ENCODE peak calls at places on chromosomes 7 and 10, in seven cellular contexts. O is HepG2, T is SK-N-SH, H is HCT116, F is K562, S is H1, U is GM12878. C is an unnamed sample.

GRCh38 chr7:121079425-121080169 is 91.1 kb downstream of the CPED1 start:
- DNase-seq in U (no peak), H (no peak), F (no peak), O (peak; percentile 32), T (no peak), S (no peak), C (no peak)

GRCh38 chr10:22002531-22003110 is 909 bp downstream of the DNAJC1 start:
- DNase-seq in H (no peak), F (no peak), T (no peak), S (no peak), U (no peak), O (peak; percentile 21), C (no peak)

GRCh38 chr7:13414661-13415105 is 574.8 kb downstream of the ETV1 start:
- DNase-seq in T (no peak), H (no peak), O (no peak), S (no peak), U (no peak), F (no peak), C (no peak)

GRCh38 chr7:96794063-96794462 is 84.4 kb upstream of the SEM1 start:
- DNase-seq in H (no peak), F (no peak), U (no peak), T (no peak), S (no peak), O (no peak), C (no peak)

GRCh38 chr10:113736576-113736975 is 14.9 kb upstream of the PLEKHS1 start:
- DNase-seq in F (no peak), T (no peak), O (no peak), S (no peak), H (no peak), U (no peak), C (no peak)

GRCh38 chr10:128526793-128527375 is 400.7 kb upstream of the MKI67 start:
- DNase-seq in F (no peak), T (peak; percentile 80), O (no peak), H (no peak), U (no peak), S (no peak), C (no peak)

GRCh38 chr10:97508342-97508741 is 9.6 kb downstream of the UBTD1 start:
- DNase-seq in S (no peak), H (no peak), F (no peak), T (no peak), O (no peak), U (no peak), C (no peak)

GRCh38 chr10:100697631-100698030 is 47.8 kb upstream of the PAX2 start:
- DNase-seq in U (no peak), S (no peak), F (no peak), H (no peak), T (no peak), O (no peak), C (no peak)

GRCh38 chr10:50554381-50554994 is 69.3 kb downstream of the SGMS1 start:
- DNase-seq in U (no peak), T (no peak), H (no peak), O (no peak), F (peak; percentile 36), S (no peak), C (no peak)

GRCh38 chr7:117645456-117646181 is 165.8 kb downstream of the CFTR start:
- DNase-seq in S (no peak), O (no peak), H (no peak), T (no peak), F (no peak), U (no peak), C (no peak)

GRCh38 chr10:14571866-14572507 is 202.7 kb downstream of the FAM107B start:
- DNase-seq in S (no peak), O (peak; percentile 96), H (no peak), T (no peak), F (no peak), U (no peak), C (no peak)

GRCh38 chr7:106480616-106481031 is 180.3 kb downstream of the CCDC71L start:
- DNase-seq in F (no peak), S (no peak), H (no peak), U (no peak), T (no peak), O (no peak), C (no peak)

GRCh38 chr7:43906327-43907010 is at the start of gene URGCP:
- DNase-seq in U (no peak), O (no peak), T (peak; percentile 96), F (peak; percentile 81), H (no peak), S (peak; percentile 71), C (no peak)

GRCh38 chr7:81714306-81714705 is 55.5 kb downstream of the HGF start:
- DNase-seq in F (no peak), U (no peak), H (no peak), S (no peak), O (no peak), T (no peak), C (no peak)

GRCh38 chr7:143372070-143372469 is 9.1 kb upstream of the ZYX start:
- DNase-seq in H (no peak), T (no peak), F (no peak), U (no peak), O (no peak), S (no peak), C (no peak)

GRCh38 chr10:72133517-72133916 is 45.2 kb upstream of the SPOCK2 start:
- DNase-seq in U (peak; percentile 92), F (no peak), H (no peak), O (peak; percentile 18), T (no peak), S (no peak), C (no peak)

GRCh38 chr10:102401322-102401614 is 5.8 kb downstream of the NFKB2 start:
- DNase-seq in O (no peak), T (no peak), U (no peak), H (no peak), F (no peak), S (no peak), C (no peak)

GRCh38 chr7:119935418-119936025 is 337.5 kb upstream of the KCND2 start:
- DNase-seq in T (peak; percentile 12), F (no peak), S (no peak), H (peak; percentile 32), O (peak; percentile 21), U (no peak), C (peak; percentile 8)

GRCh38 chr10:36538945-36539586 is 586.3 kb upstream of the ANKRD30A start:
- DNase-seq in S (no peak), T (no peak), U (no peak), H (no peak), O (no peak), F (no peak), C (no peak)

GRCh38 chr10:588246-589165 is 101.0 kb downstream of the DIP2C start:
- DNase-seq in O (no peak), S (no peak), U (no peak), F (no peak), H (no peak), T (no peak), C (no peak)

GRCh38 chr10:62047960-62048383 is 146.5 kb downstream of the ARID5B start:
- DNase-seq in U (no peak), O (peak; percentile 25), H (no peak), F (no peak), T (no peak), S (no peak), C (no peak)

GRCh38 chr10:99809481-99809880 is 27.0 kb downstream of the ABCC2 start:
- DNase-seq in S (no peak), T (no peak), F (no peak), O (no peak), H (no peak), U (no peak), C (no peak)

GRCh38 chr10:32005050-32005449 is 51.2 kb downstream of the KIF5B start:
- DNase-seq in F (peak; percentile 36), H (peak; percentile 43), O (peak; percentile 58), T (peak; percentile 38), U (peak; percentile 16), S (peak; percentile 57), C (no peak)

GRCh38 chr7:36400606-36401005 is 10.9 kb downstream of the ANLN start:
- DNase-seq in O (no peak), U (no peak), H (no peak), S (no peak), T (no peak), F (no peak), C (no peak)

GRCh38 chr7:33725111-33725510 is 180.2 kb upstream of the BMPER start:
- DNase-seq in F (no peak), T (peak; percentile 60), H (no peak), S (no peak), U (no peak), O (no peak), C (no peak)

GRCh38 chr7:133491846-133492652 is 239.2 kb downstream of the EXOC4 start:
- DNase-seq in U (no peak), S (no peak), F (no peak), H (no peak), T (no peak), O (no peak), C (no peak)

GRCh38 chr7:119482671-119483070 is 790.3 kb upstream of the KCND2 start:
- DNase-seq in T (no peak), O (no peak), F (no peak), U (no peak), S (no peak), H (no peak), C (no peak)

GRCh38 chr7:30855936-30856335 is 55.7 kb upstream of the AQP1 start:
- DNase-seq in O (no peak), S (no peak), T (no peak), U (no peak), F (no peak), H (no peak), C (no peak)
- TF ChIP-seq YY1 in O (no peak), S (no peak), T (no peak), U (no peak), F (no peak), H (no peak), C (no peak)

DNA sequence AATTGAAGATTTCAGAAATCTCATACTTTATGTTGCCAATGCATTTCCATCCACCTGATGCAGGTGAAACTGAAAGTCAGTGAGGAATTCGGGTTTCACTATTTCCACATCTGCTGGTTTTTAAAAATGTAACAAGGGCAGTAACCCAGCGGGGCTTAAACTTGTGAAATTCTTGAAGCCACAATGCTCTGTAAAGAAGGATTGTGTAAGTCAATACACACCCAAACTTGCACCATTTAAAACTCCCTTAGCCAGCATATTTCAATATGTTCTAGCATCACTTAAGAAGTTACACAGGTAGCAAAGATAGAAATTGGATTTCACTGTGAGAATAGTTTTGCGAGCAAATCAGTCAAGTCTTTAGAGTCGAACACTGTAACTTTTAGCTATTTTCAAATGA is 386.1 kb downstream of the PLXDC2 start:
- DNase-seq in U (no peak), F (no peak), S (no peak), O (no peak), H (no peak), T (no peak), C (no peak)
- H3K9me3 ChIP-seq in U (no peaks in the 10 kb centered on the region), F (no peaks in the 10 kb centered on the region), S (no peaks in the 10 kb centered on the region), O (peaks cover 8% of the 10 kb centered on the region), H (peaks cover 11% of the 10 kb centered on the region), T (no peaks in the 10 kb centered on the region), C (no peaks in the 10 kb centered on the region)

DNA sequence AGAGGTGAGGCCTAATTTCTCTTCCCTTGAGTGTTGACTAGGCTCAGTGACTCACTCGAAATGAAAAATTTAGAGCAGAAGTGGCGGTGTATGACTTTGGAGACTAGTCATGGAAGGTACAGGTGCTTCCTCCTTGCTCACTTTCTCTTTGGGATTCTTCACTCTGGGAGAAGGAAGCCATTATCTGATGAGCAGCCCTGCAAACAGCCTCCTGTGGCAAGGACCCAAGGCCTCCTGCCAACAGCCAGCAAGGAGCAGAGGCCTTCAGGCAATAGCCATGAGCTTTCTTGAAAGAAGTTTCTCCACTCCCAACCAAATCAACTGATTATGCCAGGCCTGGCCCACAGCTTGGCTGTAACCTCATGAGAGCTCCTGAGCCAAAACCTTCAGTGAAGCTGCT is 369.6 kb upstream of the VWC2 start:
- DNase-seq in O (no peak), T (no peak), S (no peak), H (no peak), U (no peak), F (no peak), C (no peak)
- TF ChIP-seq YY1 in O (no peak), T (no peak), S (no peak), H (no peak), U (no peak), F (no peak), C (no peak)

GRCh38 chr7:68088894-68089293 is 1092.3 kb downstream of the TYW1 start:
- DNase-seq in S (no peak), H (no peak), U (no peak), O (no peak), F (no peak), T (no peak), C (no peak)
- H3K9me3 ChIP-seq in S (peaks cover 11% of the 10 kb centered on the region), H (peaks cover 5% of the 10 kb centered on the region), U (no peaks in the 10 kb centered on the region), O (peaks cover 6% of the 10 kb centered on the region), F (no peaks in the 10 kb centered on the region), T (peaks cover 9% of the 10 kb centered on the region), C (peaks cover 7% of the 10 kb centered on the region)

C was measured in NT2/D1.